ENCODE peak calls at places on chromosomes 7 and 10, in seven cellular contexts. One of them, this sample, is unnamed.

GRCh38 chr10:24617771-24618396 is 105.8 kb downstream of the ARHGAP21 start:
- DNase-seq in NCI-H748 treated with DMSO at 0.1 percent for 48 hours: no peak
- DNase-seq in ACHN: peak; percentile 61
- DNase-seq in stimulated activated CD4-positive, alpha-beta T cell treated with anti-CD3 and anti-CD28 coated beads, Interleukin-2, amount 100 ng/mL, for 48 hours: peak; percentile 34
- DNase-seq in T follicular helper cell: peak; percentile 25
- DNase-seq in amniotic stem cell: no peak
- DNase-seq in C1 segment of cervical spinal cord: no peak
- DNase-seq in this sample: peak; percentile 45

GRCh38 chr10:6770846-6771245 is 190.8 kb upstream of the PRKCQ start:
- DNase-seq in C1 segment of cervical spinal cord: no peak
- DNase-seq in NCI-H748 treated with DMSO at 0.1 percent for 48 hours: no peak
- DNase-seq in ACHN: no peak
- DNase-seq in amniotic stem cell: no peak
- DNase-seq in T follicular helper cell: no peak
- DNase-seq in stimulated activated CD4-positive, alpha-beta T cell treated with anti-CD3 and anti-CD28 coated beads, Interleukin-2, amount 100 ng/mL, for 48 hours: no peak
- DNase-seq in this sample: no peak

GRCh38 chr7:19161671-19162070 is 16.4 kb upstream of the FERD3L start:
- DNase-seq in NCI-H748 treated with DMSO at 0.1 percent for 48 hours: no peak
- DNase-seq in stimulated activated CD4-positive, alpha-beta T cell treated with anti-CD3 and anti-CD28 coated beads, Interleukin-2, amount 100 ng/mL, for 48 hours: no peak
- DNase-seq in C1 segment of cervical spinal cord: no peak
- DNase-seq in T follicular helper cell: no peak
- DNase-seq in ACHN: no peak
- DNase-seq in amniotic stem cell: no peak
- DNase-seq in this sample: no peak

GRCh38 chr7:125636320-125636962 is 706.8 kb upstream of the POT1 start:
- DNase-seq in NCI-H748 treated with DMSO at 0.1 percent for 48 hours: no peak
- DNase-seq in C1 segment of cervical spinal cord: no peak
- DNase-seq in amniotic stem cell: no peak
- DNase-seq in ACHN: peak; percentile 57
- DNase-seq in stimulated activated CD4-positive, alpha-beta T cell treated with anti-CD3 and anti-CD28 coated beads, Interleukin-2, amount 100 ng/mL, for 48 hours: no peak
- DNase-seq in T follicular helper cell: no peak
- DNase-seq in this sample: no peak

GRCh38 chr10:124632064-124632531 is 112.1 kb downstream of the FAM53B start:
- DNase-seq in stimulated activated CD4-positive, alpha-beta T cell treated with anti-CD3 and anti-CD28 coated beads, Interleukin-2, amount 100 ng/mL, for 48 hours: no peak
- DNase-seq in T follicular helper cell: no peak
- DNase-seq in ACHN: no peak
- DNase-seq in C1 segment of cervical spinal cord: no peak
- DNase-seq in amniotic stem cell: no peak
- DNase-seq in NCI-H748 treated with DMSO at 0.1 percent for 48 hours: no peak
- DNase-seq in this sample: peak; percentile 41

GRCh38 chr10:6748981-6749630 is 169.0 kb upstream of the PRKCQ start:
- DNase-seq in ACHN: no peak
- DNase-seq in amniotic stem cell: no peak
- DNase-seq in NCI-H748 treated with DMSO at 0.1 percent for 48 hours: no peak
- DNase-seq in T follicular helper cell: no peak
- DNase-seq in stimulated activated CD4-positive, alpha-beta T cell treated with anti-CD3 and anti-CD28 coated beads, Interleukin-2, amount 100 ng/mL, for 48 hours: no peak
- DNase-seq in C1 segment of cervical spinal cord: no peak
- DNase-seq in this sample: no peak

GRCh38 chr10:37379991-37380390 is 254.6 kb downstream of the ANKRD30A start:
- DNase-seq in stimulated activated CD4-positive, alpha-beta T cell treated with anti-CD3 and anti-CD28 coated beads, Interleukin-2, amount 100 ng/mL, for 48 hours: no peak
- DNase-seq in T follicular helper cell: no peak
- DNase-seq in amniotic stem cell: no peak
- DNase-seq in NCI-H748 treated with DMSO at 0.1 percent for 48 hours: no peak
- DNase-seq in C1 segment of cervical spinal cord: no peak
- DNase-seq in ACHN: peak; percentile 17
- DNase-seq in this sample: no peak

GRCh38 chr7:977326-978048 is 2.1 kb upstream of the COX19 start:
- DNase-seq in T follicular helper cell: no peak
- DNase-seq in C1 segment of cervical spinal cord: peak; percentile 37
- DNase-seq in stimulated activated CD4-positive, alpha-beta T cell treated with anti-CD3 and anti-CD28 coated beads, Interleukin-2, amount 100 ng/mL, for 48 hours: no peak
- DNase-seq in NCI-H748 treated with DMSO at 0.1 percent for 48 hours: no peak
- DNase-seq in amniotic stem cell: no peak
- DNase-seq in ACHN: peak; percentile 81
- DNase-seq in this sample: no peak

GRCh38 chr7:45563804-45564461 is 10.2 kb upstream of the ADCY1 start:
- DNase-seq in C1 segment of cervical spinal cord: no peak
- DNase-seq in NCI-H748 treated with DMSO at 0.1 percent for 48 hours: no peak
- DNase-seq in ACHN: no peak
- DNase-seq in T follicular helper cell: no peak
- DNase-seq in stimulated activated CD4-positive, alpha-beta T cell treated with anti-CD3 and anti-CD28 coated beads, Interleukin-2, amount 100 ng/mL, for 48 hours: no peak
- DNase-seq in amniotic stem cell: no peak
- DNase-seq in this sample: no peak

GRCh38 chr7:7173956-7174632 is 8.2 kb upstream of the C1GALT1 start:
- DNase-seq in C1 segment of cervical spinal cord: no peak
- DNase-seq in stimulated activated CD4-positive, alpha-beta T cell treated with anti-CD3 and anti-CD28 coated beads, Interleukin-2, amount 100 ng/mL, for 48 hours: no peak
- DNase-seq in T follicular helper cell: no peak
- DNase-seq in ACHN: no peak
- DNase-seq in amniotic stem cell: no peak
- DNase-seq in NCI-H748 treated with DMSO at 0.1 percent for 48 hours: no peak
- DNase-seq in this sample: no peak

GRCh38 chr7:116441534-116441933 is 58.0 kb upstream of the CAV2 start:
- DNase-seq in amniotic stem cell: no peak
- DNase-seq in NCI-H748 treated with DMSO at 0.1 percent for 48 hours: no peak
- DNase-seq in stimulated activated CD4-positive, alpha-beta T cell treated with anti-CD3 and anti-CD28 coated beads, Interleukin-2, amount 100 ng/mL, for 48 hours: no peak
- DNase-seq in ACHN: no peak
- DNase-seq in C1 segment of cervical spinal cord: no peak
- DNase-seq in T follicular helper cell: no peak
- DNase-seq in this sample: no peak

GRCh38 chr10:97081621-97082235 is 104.0 kb downstream of the SLIT1 start:
- DNase-seq in NCI-H748 treated with DMSO at 0.1 percent for 48 hours: no peak
- DNase-seq in amniotic stem cell: no peak
- DNase-seq in ACHN: peak; percentile 74
- DNase-seq in stimulated activated CD4-positive, alpha-beta T cell treated with anti-CD3 and anti-CD28 coated beads, Interleukin-2, amount 100 ng/mL, for 48 hours: peak; percentile 62
- DNase-seq in T follicular helper cell: peak; percentile 34
- DNase-seq in C1 segment of cervical spinal cord: no peak
- DNase-seq in this sample: peak; percentile 48

GRCh38 chr10:69224862-69225657 is 4.9 kb downstream of the HKDC1 start:
- DNase-seq in NCI-H748 treated with DMSO at 0.1 percent for 48 hours: no peak
- DNase-seq in C1 segment of cervical spinal cord: no peak
- DNase-seq in stimulated activated CD4-positive, alpha-beta T cell treated with anti-CD3 and anti-CD28 coated beads, Interleukin-2, amount 100 ng/mL, for 48 hours: no peak
- DNase-seq in ACHN: no peak
- DNase-seq in amniotic stem cell: no peak
- DNase-seq in T follicular helper cell: no peak
- DNase-seq in this sample: no peak

GRCh38 chr10:102918817-102919236 is 733 bp downstream of the CNNM2 start:
- DNase-seq in C1 segment of cervical spinal cord: no peak
- DNase-seq in NCI-H748 treated with DMSO at 0.1 percent for 48 hours: peak; percentile 14
- DNase-seq in T follicular helper cell: no peak
- DNase-seq in stimulated activated CD4-positive, alpha-beta T cell treated with anti-CD3 and anti-CD28 coated beads, Interleukin-2, amount 100 ng/mL, for 48 hours: peak; percentile 30
- DNase-seq in ACHN: peak; percentile 28
- DNase-seq in amniotic stem cell: no peak
- DNase-seq in this sample: peak; percentile 4

GRCh38 chr7:17301491-17302101 is 3.1 kb downstream of the AHR start:
- DNase-seq in stimulated activated CD4-positive, alpha-beta T cell treated with anti-CD3 and anti-CD28 coated beads, Interleukin-2, amount 100 ng/mL, for 48 hours: peak; percentile 52
- DNase-seq in NCI-H748 treated with DMSO at 0.1 percent for 48 hours: peak; percentile 25
- DNase-seq in T follicular helper cell: peak; percentile 37
- DNase-seq in C1 segment of cervical spinal cord: no peak
- DNase-seq in ACHN: peak; percentile 73
- DNase-seq in amniotic stem cell: peak; percentile 30
- DNase-seq in this sample: peak; percentile 46

GRCh38 chr7:69596723-69597277 is 1.5 kb upstream of the AUTS2 start:
- DNase-seq in amniotic stem cell: no peak
- DNase-seq in T follicular helper cell: no peak
- DNase-seq in C1 segment of cervical spinal cord: peak; percentile 58
- DNase-seq in stimulated activated CD4-positive, alpha-beta T cell treated with anti-CD3 and anti-CD28 coated beads, Interleukin-2, amount 100 ng/mL, for 48 hours: no peak
- DNase-seq in ACHN: no peak
- DNase-seq in NCI-H748 treated with DMSO at 0.1 percent for 48 hours: no peak
- DNase-seq in this sample: no peak

GRCh38 chr10:71939304-71939703 is 24.9 kb upstream of the CHST3 start:
- DNase-seq in NCI-H748 treated with DMSO at 0.1 percent for 48 hours: no peak
- DNase-seq in ACHN: no peak
- DNase-seq in T follicular helper cell: no peak
- DNase-seq in amniotic stem cell: no peak
- DNase-seq in stimulated activated CD4-positive, alpha-beta T cell treated with anti-CD3 and anti-CD28 coated beads, Interleukin-2, amount 100 ng/mL, for 48 hours: no peak
- DNase-seq in C1 segment of cervical spinal cord: no peak
- DNase-seq in this sample: no peak

GRCh38 chr10:90849956-90850749 is 7.7 kb downstream of the HTR7 start:
- DNase-seq in ACHN: no peak
- DNase-seq in C1 segment of cervical spinal cord: no peak
- DNase-seq in stimulated activated CD4-positive, alpha-beta T cell treated with anti-CD3 and anti-CD28 coated beads, Interleukin-2, amount 100 ng/mL, for 48 hours: no peak
- DNase-seq in amniotic stem cell: no peak
- DNase-seq in NCI-H748 treated with DMSO at 0.1 percent for 48 hours: no peak
- DNase-seq in T follicular helper cell: no peak
- DNase-seq in this sample: no peak

GRCh38 chr10:6218692-6219493 is 16.2 kb downstream of the PFKFB3 start:
- DNase-seq in ACHN: peak; percentile 6
- DNase-seq in T follicular helper cell: no peak
- DNase-seq in amniotic stem cell: no peak
- DNase-seq in stimulated activated CD4-positive, alpha-beta T cell treated with anti-CD3 and anti-CD28 coated beads, Interleukin-2, amount 100 ng/mL, for 48 hours: no peak
- DNase-seq in NCI-H748 treated with DMSO at 0.1 percent for 48 hours: no peak
- DNase-seq in C1 segment of cervical spinal cord: no peak
- DNase-seq in this sample: no peak

GRCh38 chr10:64873959-64874358 is 1352.8 kb downstream of the REEP3 start:
- DNase-seq in stimulated activated CD4-positive, alpha-beta T cell treated with anti-CD3 and anti-CD28 coated beads, Interleukin-2, amount 100 ng/mL, for 48 hours: no peak
- DNase-seq in NCI-H748 treated with DMSO at 0.1 percent for 48 hours: no peak
- DNase-seq in ACHN: no peak
- DNase-seq in amniotic stem cell: no peak
- DNase-seq in C1 segment of cervical spinal cord: no peak
- DNase-seq in T follicular helper cell: no peak
- DNase-seq in this sample: no peak

GRCh38 chr10:91162495-91163268 is 57.8 kb upstream of the PCGF5 start:
- DNase-seq in stimulated activated CD4-positive, alpha-beta T cell treated with anti-CD3 and anti-CD28 coated beads, Interleukin-2, amount 100 ng/mL, for 48 hours: peak; percentile 50
- DNase-seq in amniotic stem cell: peak; percentile 48
- DNase-seq in NCI-H748 treated with DMSO at 0.1 percent for 48 hours: peak; percentile 22
- DNase-seq in T follicular helper cell: peak; percentile 73
- DNase-seq in C1 segment of cervical spinal cord: peak; percentile 74
- DNase-seq in ACHN: peak; percentile 83
- DNase-seq in this sample: peak; percentile 74

GRCh38 chr10:79068203-79068561 is 584 bp upstream of the ZMIZ1 start:
- DNase-seq in stimulated activated CD4-positive, alpha-beta T cell treated with anti-CD3 and anti-CD28 coated beads, Interleukin-2, amount 100 ng/mL, for 48 hours: no peak
- DNase-seq in NCI-H748 treated with DMSO at 0.1 percent for 48 hours: no peak
- DNase-seq in ACHN: peak; percentile 14
- DNase-seq in C1 segment of cervical spinal cord: no peak
- DNase-seq in amniotic stem cell: no peak
- DNase-seq in T follicular helper cell: no peak
- DNase-seq in this sample: peak; percentile 17

GRCh38 chr10:48506147-48506917 is 98.5 kb downstream of the ARHGAP22 start:
- DNase-seq in stimulated activated CD4-positive, alpha-beta T cell treated with anti-CD3 and anti-CD28 coated beads, Interleukin-2, amount 100 ng/mL, for 48 hours: no peak
- DNase-seq in C1 segment of cervical spinal cord: no peak
- DNase-seq in T follicular helper cell: no peak
- DNase-seq in ACHN: peak; percentile 55
- DNase-seq in NCI-H748 treated with DMSO at 0.1 percent for 48 hours: no peak
- DNase-seq in amniotic stem cell: no peak
- DNase-seq in this sample: no peak

GRCh38 chr10:110916554-110917346 is 2.2 kb downstream of the BBIP1 start:
- DNase-seq in amniotic stem cell: peak; percentile 29
- DNase-seq in C1 segment of cervical spinal cord: no peak
- DNase-seq in T follicular helper cell: no peak
- DNase-seq in NCI-H748 treated with DMSO at 0.1 percent for 48 hours: no peak
- DNase-seq in ACHN: peak; percentile 80
- DNase-seq in stimulated activated CD4-positive, alpha-beta T cell treated with anti-CD3 and anti-CD28 coated beads, Interleukin-2, amount 100 ng/mL, for 48 hours: no peak
- DNase-seq in this sample: no peak

GRCh38 chr10:34190594-34190993 is 624.5 kb downstream of the PARD3 start:
- DNase-seq in C1 segment of cervical spinal cord: no peak
- DNase-seq in ACHN: no peak
- DNase-seq in NCI-H748 treated with DMSO at 0.1 percent for 48 hours: no peak
- DNase-seq in amniotic stem cell: no peak
- DNase-seq in stimulated activated CD4-positive, alpha-beta T cell treated with anti-CD3 and anti-CD28 coated beads, Interleukin-2, amount 100 ng/mL, for 48 hours: no peak
- DNase-seq in T follicular helper cell: no peak
- DNase-seq in this sample: no peak

GRCh38 chr7:139034855-139035587 is 821 bp downstream of the ZC3HAV1L start:
- DNase-seq in NCI-H748 treated with DMSO at 0.1 percent for 48 hours: peak; percentile 38
- DNase-seq in amniotic stem cell: no peak
- DNase-seq in stimulated activated CD4-positive, alpha-beta T cell treated with anti-CD3 and anti-CD28 coated beads, Interleukin-2, amount 100 ng/mL, for 48 hours: peak; percentile 23
- DNase-seq in C1 segment of cervical spinal cord: no peak
- DNase-seq in T follicular helper cell: no peak
- DNase-seq in ACHN: peak; percentile 67
- DNase-seq in this sample: peak; percentile 6

GRCh38 chr10:6973904-6974303 is 393.8 kb upstream of the PRKCQ start:
- DNase-seq in stimulated activated CD4-positive, alpha-beta T cell treated with anti-CD3 and anti-CD28 coated beads, Interleukin-2, amount 100 ng/mL, for 48 hours: no peak
- DNase-seq in T follicular helper cell: no peak
- DNase-seq in ACHN: no peak
- DNase-seq in NCI-H748 treated with DMSO at 0.1 percent for 48 hours: no peak
- DNase-seq in C1 segment of cervical spinal cord: no peak
- DNase-seq in amniotic stem cell: no peak
- DNase-seq in this sample: no peak

GRCh38 chr10:131492211-131492610 is 180.7 kb upstream of the TCERG1L start:
- DNase-seq in C1 segment of cervical spinal cord: no peak
- DNase-seq in stimulated activated CD4-positive, alpha-beta T cell treated with anti-CD3 and anti-CD28 coated beads, Interleukin-2, amount 100 ng/mL, for 48 hours: no peak
- DNase-seq in ACHN: no peak
- DNase-seq in NCI-H748 treated with DMSO at 0.1 percent for 48 hours: no peak
- DNase-seq in T follicular helper cell: no peak
- DNase-seq in amniotic stem cell: no peak
- DNase-seq in this sample: no peak

GRCh38 chr7:158827411-158828342 is 1.6 kb downstream of the ESYT2 start:
- DNase-seq in ACHN: peak; percentile 46
- DNase-seq in C1 segment of cervical spinal cord: no peak
- DNase-seq in T follicular helper cell: no peak
- DNase-seq in NCI-H748 treated with DMSO at 0.1 percent for 48 hours: no peak
- DNase-seq in stimulated activated CD4-positive, alpha-beta T cell treated with anti-CD3 and anti-CD28 coated beads, Interleukin-2, amount 100 ng/mL, for 48 hours: no peak
- DNase-seq in amniotic stem cell: no peak
- DNase-seq in this sample: no peak

GRCh38 chr10:67849331-67850011 is 11.5 kb upstream of the DNAJC12 start:
- DNase-seq in NCI-H748 treated with DMSO at 0.1 percent for 48 hours: peak; percentile 70
- DNase-seq in T follicular helper cell: peak; percentile 89
- DNase-seq in stimulated activated CD4-positive, alpha-beta T cell treated with anti-CD3 and anti-CD28 coated beads, Interleukin-2, amount 100 ng/mL, for 48 hours: peak; percentile 90
- DNase-seq in ACHN: peak; percentile 96
- DNase-seq in C1 segment of cervical spinal cord: peak; percentile 84
- DNase-seq in amniotic stem cell: peak; percentile 85
- DNase-seq in this sample: peak; percentile 92

GRCh38 chr10:112365014-112365432 is 8.9 kb upstream of the ACSL5 start:
- DNase-seq in NCI-H748 treated with DMSO at 0.1 percent for 48 hours: no peak
- DNase-seq in amniotic stem cell: no peak
- DNase-seq in ACHN: no peak
- DNase-seq in T follicular helper cell: no peak
- DNase-seq in stimulated activated CD4-positive, alpha-beta T cell treated with anti-CD3 and anti-CD28 coated beads, Interleukin-2, amount 100 ng/mL, for 48 hours: no peak
- DNase-seq in C1 segment of cervical spinal cord: no peak
- DNase-seq in this sample: no peak

GRCh38 chr7:127940365-127941160 is 90.7 kb downstream of the LRRC4 start:
- DNase-seq in NCI-H748 treated with DMSO at 0.1 percent for 48 hours: no peak
- DNase-seq in C1 segment of cervical spinal cord: no peak
- DNase-seq in stimulated activated CD4-positive, alpha-beta T cell treated with anti-CD3 and anti-CD28 coated beads, Interleukin-2, amount 100 ng/mL, for 48 hours: no peak
- DNase-seq in amniotic stem cell: no peak
- DNase-seq in ACHN: no peak
- DNase-seq in T follicular helper cell: no peak
- DNase-seq in this sample: no peak

GRCh38 chr7:94045566-94045965 is 41.4 kb upstream of the BET1 start:
- DNase-seq in stimulated activated CD4-positive, alpha-beta T cell treated with anti-CD3 and anti-CD28 coated beads, Interleukin-2, amount 100 ng/mL, for 48 hours: no peak
- DNase-seq in amniotic stem cell: no peak
- DNase-seq in C1 segment of cervical spinal cord: no peak
- DNase-seq in T follicular helper cell: no peak
- DNase-seq in NCI-H748 treated with DMSO at 0.1 percent for 48 hours: no peak
- DNase-seq in ACHN: no peak
- DNase-seq in this sample: no peak

GRCh38 chr7:51024867-51025266 is 242.2 kb upstream of the GRB10 start:
- DNase-seq in C1 segment of cervical spinal cord: no peak
- DNase-seq in ACHN: no peak
- DNase-seq in NCI-H748 treated with DMSO at 0.1 percent for 48 hours: no peak
- DNase-seq in stimulated activated CD4-positive, alpha-beta T cell treated with anti-CD3 and anti-CD28 coated beads, Interleukin-2, amount 100 ng/mL, for 48 hours: no peak
- DNase-seq in amniotic stem cell: no peak
- DNase-seq in T follicular helper cell: no peak
- DNase-seq in this sample: no peak

GRCh38 chr7:69962077-69962855 is 364.0 kb downstream of the AUTS2 start:
- DNase-seq in ACHN: no peak
- DNase-seq in T follicular helper cell: no peak
- DNase-seq in stimulated activated CD4-positive, alpha-beta T cell treated with anti-CD3 and anti-CD28 coated beads, Interleukin-2, amount 100 ng/mL, for 48 hours: no peak
- DNase-seq in amniotic stem cell: no peak
- DNase-seq in C1 segment of cervical spinal cord: no peak
- DNase-seq in NCI-H748 treated with DMSO at 0.1 percent for 48 hours: no peak
- DNase-seq in this sample: no peak

GRCh38 chr10:46289209-46289810 is 2.5 kb downstream of the ANTXRL start:
- DNase-seq in amniotic stem cell: no peak
- DNase-seq in T follicular helper cell: no peak
- DNase-seq in NCI-H748 treated with DMSO at 0.1 percent for 48 hours: no peak
- DNase-seq in ACHN: no peak
- DNase-seq in stimulated activated CD4-positive, alpha-beta T cell treated with anti-CD3 and anti-CD28 coated beads, Interleukin-2, amount 100 ng/mL, for 48 hours: no peak
- DNase-seq in C1 segment of cervical spinal cord: no peak
- DNase-seq in this sample: no peak

GRCh38 chr10:86648706-86649426 is 5.5 kb upstream of the OPN4 start:
- DNase-seq in stimulated activated CD4-positive, alpha-beta T cell treated with anti-CD3 and anti-CD28 coated beads, Interleukin-2, amount 100 ng/mL, for 48 hours: no peak
- DNase-seq in NCI-H748 treated with DMSO at 0.1 percent for 48 hours: no peak
- DNase-seq in T follicular helper cell: no peak
- DNase-seq in C1 segment of cervical spinal cord: no peak
- DNase-seq in ACHN: peak; percentile 13
- DNase-seq in amniotic stem cell: peak; percentile 76
- DNase-seq in this sample: no peak

GRCh38 chr10:78996449-78997129 is 72.2 kb upstream of the ZMIZ1 start:
- DNase-seq in C1 segment of cervical spinal cord: no peak
- DNase-seq in amniotic stem cell: no peak
- DNase-seq in stimulated activated CD4-positive, alpha-beta T cell treated with anti-CD3 and anti-CD28 coated beads, Interleukin-2, amount 100 ng/mL, for 48 hours: no peak
- DNase-seq in T follicular helper cell: no peak
- DNase-seq in NCI-H748 treated with DMSO at 0.1 percent for 48 hours: no peak
- DNase-seq in ACHN: no peak
- DNase-seq in this sample: no peak

This sample was measured in activated T-cell treated with anti-CD3 and anti-CD28 coated beads for 1 hour.